ENCODE peak calls at places on chromosomes 12 and 14, in five cellular contexts. P, G, Y, I and Q are unnamed samples.

GRCh38 chr12:116916714-116917114 is 6.0 kb downstream of the FBXW8 start:
- DNase-seq in P (peak), G (no peak), Y (no peak), I (peak), Q (peak)

GRCh38 chr12:23484238-23484637 is 465.2 kb downstream of the SOX5 start:
- DNase-seq in P (no peak), G (no peak), Y (no peak), I (no peak), Q (no peak)

GRCh38 chr14:55580401-55581010 is 499 bp downstream of the KTN1 start:
- DNase-seq in P (peak), G (no peak), Y (peak), I (peak), Q (no peak)

GRCh38 chr12:43750814-43751213 is 7.8 kb downstream of the PUS7L start:
- DNase-seq in P (no peak), G (no peak), Y (no peak), I (no peak), Q (no peak)

GRCh38 chr14:69315302-69315701 is 55.3 kb downstream of the GALNT16 start:
- DNase-seq in P (no peak), G (peak), Y (no peak), I (no peak), Q (no peak)

GRCh38 chr14:73255693-73256225 is 18.5 kb downstream of the PAPLN start:
- DNase-seq in P (no peak), G (no peak), Y (no peak), I (no peak), Q (no peak)

GRCh38 chr14:57051633-57052032 is 217.1 kb downstream of the EXOC5 start:
- DNase-seq in P (no peak), G (no peak), Y (no peak), I (no peak), Q (no peak)

GRCh38 chr12:32084017-32084688 is 22.5 kb upstream of the BICD1 start:
- DNase-seq in P (no peak), G (no peak), Y (no peak), I (no peak), Q (no peak)

GRCh38 chr14:100538566-100539318 is 48.5 kb downstream of the BEGAIN start:
- DNase-seq in P (peak), G (no peak), Y (no peak), I (no peak), Q (no peak)

GRCh38 chr12:54958048-54958658 is 26.4 kb downstream of the TESPA1 start:
- DNase-seq in P (no peak), G (no peak), Y (peak), I (peak), Q (peak)

GRCh38 chr14:93800038-93800937 is 12.0 kb upstream of the PRIMA1 start:
- DNase-seq in P (no peak), G (no peak), Y (no peak), I (no peak), Q (no peak)

GRCh38 chr12:41190360-41190759 is 2.2 kb downstream of the PDZRN4 start:
- DNase-seq in P (no peak), G (peak), Y (no peak), I (peak), Q (no peak)

GRCh38 chr14:92692822-92693226 is 55.6 kb downstream of the LGMN start:
- DNase-seq in P (peak), G (peak), Y (no peak), I (no peak), Q (no peak)

GRCh38 chr12:19915392-19916192 is 452.7 kb upstream of the PDE3A start:
- DNase-seq in P (no peak), G (no peak), Y (no peak), I (peak), Q (no peak)

GRCh38 chr12:94867066-94867855 is 136.2 kb downstream of the NDUFA12 start:
- DNase-seq in P (no peak), G (no peak), Y (no peak), I (peak), Q (no peak)

GRCh38 chr14:30069536-30069935 is 141.9 kb upstream of the PRKD1 start:
- DNase-seq in P (no peak), G (no peak), Y (no peak), I (no peak), Q (no peak)

GRCh38 chr14:68232643-68233055 is 413.1 kb downstream of the RAD51B start:
- DNase-seq in P (peak), G (no peak), Y (no peak), I (peak), Q (no peak)

GRCh38 chr12:129310346-129310745 is 457.1 kb downstream of the GLT1D1 start:
- DNase-seq in P (no peak), G (no peak), Y (no peak), I (no peak), Q (no peak)

GRCh38 chr14:93089501-93090269 is 26.0 kb downstream of the ITPK1 start:
- DNase-seq in P (no peak), G (peak), Y (no peak), I (no peak), Q (no peak)

GRCh38 chr12:122421263-122421814 is 1.1 kb downstream of the CLIP1 start:
- DNase-seq in P (peak), G (no peak), Y (no peak), I (peak), Q (no peak)

GRCh38 chr14:58297412-58297761 is 968 bp upstream of the ARID4A start:
- DNase-seq in P (peak), G (no peak), Y (no peak), I (peak), Q (no peak)

GRCh38 chr14:103522649-103523582 is at the start of gene CKB:
- DNase-seq in P (peak), G (peak), Y (peak), I (peak), Q (no peak)

GRCh38 chr14:64879635-64880381 is at the start of gene SPTB:
- DNase-seq in P (peak), G (no peak), Y (no peak), I (no peak), Q (peak)

GRCh38 chr12:55982319-55982936 is 8.6 kb downstream of the RAB5B start:
- DNase-seq in P (no peak), G (no peak), Y (no peak), I (no peak), Q (no peak)

GRCh38 chr12:47837190-47838171 is 17.8 kb upstream of the HDAC7 start:
- DNase-seq in P (no peak), G (no peak), Y (peak), I (peak), Q (peak)

GRCh38 chr12:113248842-113249435 is 27.7 kb downstream of the TPCN1 start:
- DNase-seq in P (no peak), G (no peak), Y (no peak), I (no peak), Q (no peak)

GRCh38 chr12:55724226-55724939 is 4.2 kb downstream of the RDH5 start:
- DNase-seq in P (peak), G (peak), Y (peak), I (no peak), Q (no peak)

GRCh38 chr14:77097006-77097688 is 911 bp upstream of the CIPC start:
- DNase-seq in P (no peak), G (no peak), Y (no peak), I (no peak), Q (no peak)

GRCh38 chr14:68961781-68962584 is 17.1 kb downstream of the ACTN1 start:
- DNase-seq in P (peak), G (peak), Y (no peak), I (no peak), Q (peak)

GRCh38 chr12:68482014-68482413 is 128.7 kb upstream of the RAP1B start:
- DNase-seq in P (no peak), G (no peak), Y (no peak), I (no peak), Q (no peak)